ENCODE peak calls at places on chromosomes 7 and 10, in six cellular contexts. R is SIG-M5; I is activated CD4-positive, CD25-positive, alpha-beta regulatory T cell; L is kidney tubule cell; B is activated gamma-delta T cell treated with anti-CD3 and anti-CD28 coated beads, Interleukin-2, amount 50 U/mL, for 16 hours; U is MCF 10A. N is an unnamed sample.

GRCh38 chr7:98927125-98927524 is 48.8 kb downstream of the TRRAP start:
- DNase-seq in R (no peak), I (no peak), L (no peak), B (no peak), U (no peak), N (no peak)

GRCh38 chr10:80760914-80761371 is 223.2 kb downstream of the SH2D4B start:
- DNase-seq in R (no peak), I (no peak), L (no peak), B (no peak), U (no peak), N (no peak)

GRCh38 chr7:32318300-32319018 is 171.7 kb downstream of the LSM5 start:
- DNase-seq in R (no peak), I (no peak), L (peak), B (no peak), U (no peak), N (no peak)

GRCh38 chr10:74332398-74332797 is 181.4 kb downstream of the ADK start:
- DNase-seq in R (no peak), I (no peak), L (no peak), B (no peak), U (peak), N (no peak)

GRCh38 chr7:94382746-94383145 is 11.9 kb upstream of the COL1A2 start:
- DNase-seq in R (no peak), I (no peak), L (peak), B (no peak), U (peak), N (no peak)

GRCh38 chr10:110285501-110285900 is 19.2 kb downstream of the SMNDC1 start:
- DNase-seq in R (no peak), I (no peak), L (no peak), B (no peak), U (no peak), N (no peak)

GRCh38 chr10:6273351-6273750 is 70.6 kb downstream of the PFKFB3 start:
- DNase-seq in R (no peak), I (no peak), L (no peak), B (no peak), U (peak), N (no peak)

GRCh38 chr10:65566906-65567305 is 1358.9 kb upstream of the LRRTM3 start:
- DNase-seq in R (no peak), I (no peak), L (peak), B (no peak), U (no peak), N (no peak)

GRCh38 chr7:73436031-73436929 is 2.7 kb downstream of the FZD9 start:
- DNase-seq in R (no peak), I (no peak), L (peak), B (no peak), U (peak), N (peak)

GRCh38 chr10:69087600-69088470 is at the start of gene SRGN:
- DNase-seq in R (peak), I (peak), L (peak), B (peak), U (peak), N (no peak)

GRCh38 chr7:128005117-128005516 is 26.1 kb downstream of the LRRC4 start:
- DNase-seq in R (no peak), I (no peak), L (peak), B (no peak), U (no peak), N (no peak)

GRCh38 chr7:114426824-114427223 is 12.2 kb downstream of the FOXP2 start:
- DNase-seq in R (no peak), I (no peak), L (peak), B (no peak), U (peak), N (no peak)

GRCh38 chr7:130515315-130516047 is 23.6 kb downstream of the MEST start:
- DNase-seq in R (no peak), I (no peak), L (peak), B (no peak), U (no peak), N (no peak)

GRCh38 chr7:40986351-40986873 is 716.5 kb downstream of the INHBA start:
- DNase-seq in R (no peak), I (no peak), L (peak), B (no peak), U (peak), N (no peak)

GRCh38 chr10:97327348-97328294 is 6.9 kb downstream of the FRAT2 start:
- DNase-seq in R (no peak), I (no peak), L (no peak), B (no peak), U (no peak), N (no peak)

GRCh38 chr10:132457328-132458070 is 60.5 kb downstream of the PWWP2B start:
- DNase-seq in R (no peak), I (no peak), L (no peak), B (no peak), U (no peak), N (peak)

GRCh38 chr10:6296456-6297214 is 93.9 kb downstream of the PFKFB3 start:
- DNase-seq in R (no peak), I (no peak), L (peak), B (no peak), U (no peak), N (no peak)

GRCh38 chr10:78720091-78720490 is 348.7 kb upstream of the ZMIZ1 start:
- DNase-seq in R (no peak), I (no peak), L (no peak), B (no peak), U (no peak), N (no peak)

GRCh38 chr7:15288746-15289145 is 273.1 kb downstream of the AGMO start:
- DNase-seq in R (no peak), I (no peak), L (no peak), B (no peak), U (no peak), N (no peak)

GRCh38 chr7:135597926-135598305 is 40.2 kb downstream of the NUP205 start:
- DNase-seq in R (no peak), I (no peak), L (no peak), B (no peak), U (no peak), N (no peak)

GRCh38 chr10:103856497-103857175 is 1.3 kb upstream of the SH3PXD2A start:
- DNase-seq in R (no peak), I (no peak), L (no peak), B (no peak), U (no peak), N (no peak)

GRCh38 chr10:133140417-133141143 is 19.4 kb upstream of the KNDC1 start:
- DNase-seq in R (no peak), I (no peak), L (no peak), B (no peak), U (no peak), N (no peak)

GRCh38 chr7:47148541-47149207 is 433.2 kb downstream of the TNS3 start:
- DNase-seq in R (no peak), I (no peak), L (no peak), B (no peak), U (no peak), N (no peak)

GRCh38 chr10:97291357-97292096 is 910 bp downstream of the ARHGAP19 start:
- DNase-seq in R (no peak), I (no peak), L (peak), B (no peak), U (no peak), N (no peak)

GRCh38 chr10:121974019-121974534 is 940 bp downstream of the NSMCE4A start:
- DNase-seq in R (no peak), I (no peak), L (no peak), B (no peak), U (no peak), N (no peak)

GRCh38 chr10:133039823-133040704 is 47.7 kb upstream of the ADGRA1 start:
- DNase-seq in R (no peak), I (no peak), L (peak), B (no peak), U (no peak), N (no peak)

GRCh38 chr7:44986218-44987053 is 7.6 kb upstream of the MYO1G start:
- DNase-seq in R (peak), I (peak), L (peak), B (peak), U (peak), N (peak)

GRCh38 chr10:116056445-116057293 is 216.3 kb downstream of the GFRA1 start:
- DNase-seq in R (no peak), I (no peak), L (no peak), B (no peak), U (peak), N (no peak)

GRCh38 chr7:92588561-92588960 is 1.6 kb downstream of the FAM133B start:
- DNase-seq in R (peak), I (no peak), L (no peak), B (no peak), U (peak), N (no peak)

GRCh38 chr10:129466703-129467345 is at the start of gene MGMT:
- DNase-seq in R (no peak), I (peak), L (peak), B (peak), U (peak), N (peak)

GRCh38 chr10:44898665-44899064 is 12.5 kb upstream of the TMEM72 start:
- DNase-seq in R (no peak), I (no peak), L (no peak), B (no peak), U (no peak), N (no peak)

N was measured in nephron progenitor cell.